ENCODE peak calls at places on chromosomes 4 and X, in five cellular contexts. F, Z, N, S and I are unnamed samples.

GRCh38 chrX:73728518-73729023 is 165.6 kb downstream of the CHIC1 start:
- DNase-seq in Z (no peak), N (no peak), S (no peak), F (no peak), I (no peak)

GRCh38 chrX:48957477-48957826 is at the start of gene OTUD5:
- DNase-seq in Z (peak; percentile 84), N (peak; percentile 64), S (peak; percentile 80), F (peak; percentile 79), I (no peak)

GRCh38 chrX:134661295-134661694 is 3.0 kb upstream of the PLAC1 start:
- DNase-seq in S (no peak), N (no peak), Z (no peak), F (no peak), I (no peak)

GRCh38 chr4:7964459-7964858 is 24.8 kb upstream of the AFAP1 start:
- DNase-seq in Z (no peak), F (no peak), S (no peak), N (no peak), I (no peak)

GRCh38 chr4:168600796-168601583 is 104.1 kb downstream of the PALLD start:
- DNase-seq in F (no peak), Z (no peak), S (no peak), N (no peak), I (no peak)

GRCh38 chr4:87451537-87451936 is 29.2 kb downstream of the NUDT9 start:
- DNase-seq in F (no peak), N (no peak), S (no peak), Z (no peak), I (no peak)

GRCh38 chr4:106898621-106899230 is 137.4 kb downstream of the DKK2 start:
- DNase-seq in F (peak; percentile 51), Z (no peak), S (no peak), N (peak; percentile 8), I (no peak)

GRCh38 chrX:117969782-117970181 is 146.8 kb downstream of the KLHL13 start:
- DNase-seq in N (no peak), Z (no peak), S (no peak), F (no peak), I (no peak)

GRCh38 chrX:88560673-88561330 is 186.2 kb upstream of the CPXCR1 start:
- DNase-seq in Z (no peak), F (no peak), N (no peak), S (no peak), I (no peak)

GRCh38 chr4:78565971-78566372 is 14.4 kb downstream of the ANXA3 start:
- DNase-seq in S (no peak), F (no peak), Z (no peak), N (peak; percentile 48), I (no peak)

GRCh38 chr4:182238355-182238931 is 4.8 kb upstream of the TENM3 start:
- DNase-seq in N (peak; percentile 18), F (no peak), Z (no peak), S (no peak), I (no peak)

GRCh38 chrX:7215842-7216241 is 67.9 kb upstream of the PUDP start:
- DNase-seq in Z (no peak), S (no peak), N (no peak), F (no peak), I (no peak)
- H3K4me1 ChIP-seq in Z (no peaks in the 10 kb centered on the region), S (no peaks in the 10 kb centered on the region), N (no peaks in the 10 kb centered on the region), F (peaks cover 33% of the 10 kb centered on the region), I (no peaks in the 10 kb centered on the region)

DNA sequence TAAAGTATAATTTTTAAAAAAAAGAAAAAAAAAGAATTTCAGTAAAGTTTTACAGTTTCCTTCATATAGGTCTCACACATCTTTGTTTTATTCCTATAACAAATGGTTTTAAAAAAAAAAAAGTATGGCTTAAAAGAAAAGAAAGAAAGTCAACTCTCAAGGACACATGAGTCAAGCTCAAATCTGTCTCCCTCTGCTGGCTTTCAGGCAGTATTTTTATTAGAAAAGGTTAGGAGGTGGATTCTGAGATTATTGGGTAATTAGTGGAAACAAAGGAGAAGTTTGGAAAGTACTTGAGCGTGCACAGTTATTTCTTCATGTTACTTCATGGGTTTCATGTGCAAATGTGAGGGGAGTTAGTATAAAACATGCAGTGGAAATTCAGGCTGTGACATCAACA is 36.6 kb upstream of the BTC start:
- DNase-seq in Z (no peak), S (no peak), N (no peak), F (no peak), I (no peak)
- TF ChIP-seq CTCF in Z (no peak), S (no peak), N (no peak), F (peak; percentile 61), I (no peak)

GRCh38 chr4:85741921-85742591 is 267.1 kb downstream of the ARHGAP24 start:
- DNase-seq in Z (no peak), S (no peak), F (no peak), N (no peak), I (no peak)

GRCh38 chr4:85737254-85737653 is 262.3 kb downstream of the ARHGAP24 start:
- DNase-seq in N (no peak), Z (no peak), F (no peak), S (no peak), I (no peak)

GRCh38 chr4:85738721-85739120 is 263.8 kb downstream of the ARHGAP24 start:
- DNase-seq in S (no peak), Z (no peak), F (no peak), N (no peak), I (no peak)

GRCh38 chr4:85741421-85741820 is 266.5 kb downstream of the ARHGAP24 start:
- DNase-seq in F (no peak), Z (no peak), N (no peak), S (no peak), I (no peak)

GRCh38 chr4:85740431-85740861 is 265.5 kb downstream of the ARHGAP24 start:
- DNase-seq in Z (no peak), F (no peak), N (no peak), S (no peak), I (no peak)
- H3K4me1 ChIP-seq in Z (no peaks in the 10 kb centered on the region), F (no peaks in the 10 kb centered on the region), N (peaks cover 37% of the 10 kb centered on the region), S (peaks cover 23% of the 10 kb centered on the region), I (no peaks in the 10 kb centered on the region)

GRCh38 chr4:60805500-60806313 is 394.4 kb upstream of the ADGRL3 start:
- DNase-seq in S (no peak), F (peak; percentile 23), Z (no peak), N (no peak), I (no peak)
- TF ChIP-seq CTCF in S (peak; percentile 56), F (peak; percentile 74), Z (peak; percentile 29), N (no peak), I (no peak)

GRCh38 chrX:71100581-71101505 is 5.2 kb downstream of the FOXO4 start:
- DNase-seq in F (no peak), S (no peak), N (no peak), Z (no peak), I (no peak)
- H3K4me1 ChIP-seq in F (peaks cover 37% of the 10 kb centered on the region), S (peaks cover 10% of the 10 kb centered on the region), N (peaks cover 6% of the 10 kb centered on the region), Z (peaks cover 3% of the 10 kb centered on the region), I (no peaks in the 10 kb centered on the region)

DNA sequence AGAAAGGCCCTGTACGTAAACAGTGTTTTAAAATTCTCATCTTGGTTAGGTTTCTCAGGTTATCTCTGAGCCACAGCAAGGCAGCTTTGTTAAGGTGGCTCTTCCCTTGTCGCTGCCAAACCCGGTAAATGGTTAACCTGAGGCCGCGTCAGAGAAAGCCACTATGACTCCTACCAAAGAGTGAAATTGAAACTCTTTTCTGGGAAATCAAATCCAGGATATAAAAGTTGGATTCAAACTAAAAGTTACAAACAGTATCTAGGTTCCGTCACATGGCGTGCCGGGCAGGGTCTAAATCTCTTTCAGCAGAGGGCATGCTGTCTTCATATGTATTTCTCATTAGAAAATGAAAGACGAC is 433 bp downstream of the MMAA start:
- DNase-seq in N (peak; percentile 48), F (no peak), S (peak; percentile 60), Z (no peak), I (peak; percentile 38)
- TF ChIP-seq CTCF in N (no peak), F (no peak), S (no peak), Z (no peak), I (no peak)

GRCh38 chr4:185256444-185256843 is 47.0 kb downstream of the SNX25 start:
- DNase-seq in S (no peak), N (no peak), Z (no peak), F (no peak), I (no peak)
- H3K4me1 ChIP-seq in S (peaks cover 18% of the 10 kb centered on the region), N (peaks cover 20% of the 10 kb centered on the region), Z (no peaks in the 10 kb centered on the region), F (peaks cover 69% of the 10 kb centered on the region), I (no peaks in the 10 kb centered on the region)